ENCODE peak calls at places on chromosomes 5 and 9, in nine cellular contexts. U is suprapubic skin, G is AG20443, F is NCI-H2107, Y is NCI-H1105, H is CMK, E is non-pigmented ciliary epithelial cell, K is gastrocnemius medialis, S is kidney tubule cell. V is an unnamed sample.

GRCh38 chr5:158140120-158140778 is 281.3 kb upstream of the CLINT1 start:
- DNase-seq in U (no peak), G (peak; percentile 79), F (no peak), Y (no peak), H (no peak), E (no peak), K (peak; percentile 28), S (peak; percentile 65), V (no peak)

GRCh38 chr9:38031594-38031993 is 37.4 kb downstream of the SHB start:
- DNase-seq in U (no peak), G (no peak), F (no peak), Y (no peak), H (no peak), E (no peak), K (no peak), S (no peak), V (no peak)

GRCh38 chr5:65914644-65915196 is 11.7 kb upstream of the ERBIN start:
- DNase-seq in U (no peak), G (no peak), F (no peak), Y (no peak), H (no peak), E (no peak), K (no peak), S (peak; percentile 70), V (no peak)

GRCh38 chr9:90300901-90301688 is 341.5 kb downstream of the DIRAS2 start:
- DNase-seq in U (no peak), G (peak; percentile 95), F (peak; percentile 8), Y (no peak), H (no peak), E (peak; percentile 87), K (no peak), S (peak; percentile 95), V (peak; percentile 87)

GRCh38 chr5:73454379-73455036 is 5.9 kb upstream of the FOXD1 start:
- DNase-seq in U (no peak), G (peak; percentile 50), F (peak; percentile 53), Y (peak; percentile 48), H (no peak), E (no peak), K (no peak), S (peak; percentile 80), V (peak; percentile 41)

GRCh38 chr9:137298983-137299521 is 3.0 kb downstream of the NRARP start:
- DNase-seq in U (no peak), G (no peak), F (no peak), Y (no peak), H (no peak), E (no peak), K (no peak), S (no peak), V (no peak)

GRCh38 chr5:83441752-83442151 is 29.8 kb upstream of the VCAN start:
- DNase-seq in U (no peak), G (no peak), F (no peak), Y (no peak), H (no peak), E (no peak), K (no peak), S (no peak), V (no peak)

GRCh38 chr5:61768692-61769281 is 436.7 kb downstream of the ZSWIM6 start:
- DNase-seq in U (no peak), G (no peak), F (no peak), Y (no peak), H (no peak), E (no peak), K (no peak), S (peak; percentile 62), V (peak; percentile 18)

GRCh38 chr5:134403951-134404350 is 7.7 kb downstream of the CDKN2AIPNL start:
- DNase-seq in U (no peak), G (no peak), F (no peak), Y (no peak), H (no peak), E (no peak), K (no peak), S (no peak), V (no peak)

GRCh38 chr5:94241288-94241651 is 377.1 kb downstream of the KIAA0825 start:
- DNase-seq in U (no peak), G (peak; percentile 14), F (no peak), Y (no peak), H (no peak), E (peak; percentile 11), K (no peak), S (peak; percentile 76), V (no peak)

GRCh38 chr5:71865202-71865601 is 146.1 kb downstream of the CARTPT start:
- DNase-seq in U (no peak), G (peak; percentile 53), F (no peak), Y (no peak), H (no peak), E (peak; percentile 6), K (no peak), S (peak; percentile 12), V (no peak)

GRCh38 chr9:131417264-131418142 is 23.6 kb downstream of the PRRC2B start:
- DNase-seq in U (no peak), G (no peak), F (no peak), Y (no peak), H (no peak), E (no peak), K (peak; percentile 58), S (no peak), V (no peak)

GRCh38 chr9:69044226-69045219 is 9.0 kb downstream of the FXN start:
- DNase-seq in U (no peak), G (peak; percentile 29), F (no peak), Y (no peak), H (no peak), E (no peak), K (no peak), S (peak; percentile 63), V (no peak)

GRCh38 chr9:734831-735511 is 106.5 kb upstream of the DMRT1 start:
- DNase-seq in U (no peak), G (peak; percentile 84), F (no peak), Y (no peak), H (no peak), E (peak; percentile 84), K (no peak), S (peak; percentile 16), V (peak; percentile 69)

GRCh38 chr9:70093944-70094343 is 50.3 kb downstream of the MAMDC2 start:
- DNase-seq in U (no peak), G (no peak), F (no peak), Y (no peak), H (no peak), E (no peak), K (no peak), S (peak; percentile 27), V (no peak)

GRCh38 chr9:121756477-121757285 is 105.2 kb downstream of the DAB2IP start:
- DNase-seq in U (no peak), G (no peak), F (no peak), Y (no peak), H (no peak), E (no peak), K (no peak), S (no peak), V (no peak)

GRCh38 chr5:107389130-107389553 is 281.6 kb downstream of the EFNA5 start:
- DNase-seq in U (no peak), G (no peak), F (no peak), Y (no peak), H (no peak), E (no peak), K (no peak), S (peak; percentile 81), V (no peak)

GRCh38 chr9:110111868-110112267 is 96.1 kb downstream of the C9orf152 start:
- DNase-seq in U (no peak), G (no peak), F (no peak), Y (no peak), H (no peak), E (no peak), K (no peak), S (no peak), V (no peak)

GRCh38 chr5:128002420-128002819 is 81.1 kb upstream of the SLC12A2 start:
- DNase-seq in U (no peak), G (no peak), F (no peak), Y (no peak), H (no peak), E (no peak), K (no peak), S (no peak), V (no peak)

GRCh38 chr9:107738789-107739188 is 249.2 kb upstream of the KLF4 start:
- DNase-seq in U (no peak), G (peak; percentile 53), F (no peak), Y (no peak), H (no peak), E (no peak), K (no peak), S (peak; percentile 8), V (no peak)

GRCh38 chr5:130136300-130136699 is 232.0 kb downstream of the CHSY3 start:
- DNase-seq in U (no peak), G (no peak), F (no peak), Y (no peak), H (no peak), E (no peak), K (no peak), S (no peak), V (no peak)

GRCh38 chr5:149037819-149038218 is 25.0 kb downstream of the SH3TC2 start:
- DNase-seq in U (no peak), G (no peak), F (no peak), Y (no peak), H (peak; percentile 41), E (no peak), K (no peak), S (peak; percentile 19), V (no peak)

GRCh38 chr9:116115731-116116353 is 37.7 kb upstream of the PAPPA start:
- DNase-seq in U (no peak), G (peak; percentile 69), F (no peak), Y (no peak), H (no peak), E (no peak), K (no peak), S (no peak), V (peak; percentile 18)

GRCh38 chr9:15222313-15222712 is 84.7 kb downstream of the TTC39B start:
- DNase-seq in U (no peak), G (no peak), F (no peak), Y (no peak), H (no peak), E (no peak), K (no peak), S (no peak), V (no peak)

GRCh38 chr5:150706776-150707390 is 6.0 kb upstream of the RBM22 start:
- DNase-seq in U (no peak), G (no peak), F (no peak), Y (no peak), H (no peak), E (no peak), K (no peak), S (no peak), V (no peak)

GRCh38 chr9:132670816-132671371 is 630 bp downstream of the GTF3C4 start:
- DNase-seq in U (no peak), G (peak; percentile 40), F (no peak), Y (no peak), H (no peak), E (no peak), K (no peak), S (peak; percentile 28), V (peak; percentile 29)

GRCh38 chr5:59066367-59067163 is 483.7 kb downstream of the RAB3C start:
- DNase-seq in U (no peak), G (peak; percentile 42), F (no peak), Y (no peak), H (no peak), E (peak; percentile 83), K (no peak), S (peak; percentile 47), V (no peak)

GRCh38 chr5:126414874-126415502 is 8.2 kb upstream of the GRAMD2B start:
- DNase-seq in U (no peak), G (peak; percentile 69), F (no peak), Y (no peak), H (no peak), E (no peak), K (peak; percentile 33), S (peak; percentile 21), V (peak; percentile 51)

GRCh38 chr9:93143830-93144530 is 9.9 kb upstream of the NINJ1 start:
- DNase-seq in U (peak; percentile 79), G (peak; percentile 30), F (peak; percentile 24), Y (no peak), H (no peak), E (no peak), K (peak; percentile 86), S (no peak), V (no peak)

GRCh38 chr9:18438300-18438925 is 35.5 kb upstream of the ADAMTSL1 start:
- DNase-seq in U (peak; percentile 80), G (peak; percentile 35), F (no peak), Y (no peak), H (no peak), E (no peak), K (no peak), S (peak; percentile 5), V (peak; percentile 23)

GRCh38 chr9:92970467-92970923 is 23.2 kb downstream of the FGD3 start:
- DNase-seq in U (peak; percentile 35), G (peak; percentile 47), F (no peak), Y (no peak), H (no peak), E (no peak), K (no peak), S (peak; percentile 73), V (peak; percentile 65)